ENCODE peak calls at places on chromosomes 12 and 14, in four cellular contexts. One of them, this sample, is unnamed.

GRCh38 chr12:41188058-41188840 is at the start of gene PDZRN4:
- DNase-seq in CD8-positive, alpha-beta memory T cell: no peak
- DNase-seq in iPS DF 19.7: no peak
- DNase-seq in fibroblast of the aortic adventitia: no peak
- DNase-seq in this sample: no peak

GRCh38 chr14:21579976-21580375 is at the start of gene OR10G3:
- DNase-seq in CD8-positive, alpha-beta memory T cell: no peak
- DNase-seq in fibroblast of the aortic adventitia: no peak
- DNase-seq in iPS DF 19.7: no peak
- DNase-seq in this sample: no peak

GRCh38 chr14:66284346-66284745 is 201.8 kb upstream of the CCDC196 start:
- DNase-seq in CD8-positive, alpha-beta memory T cell: no peak
- DNase-seq in fibroblast of the aortic adventitia: peak; percentile 36
- DNase-seq in iPS DF 19.7: no peak
- DNase-seq in this sample: no peak

GRCh38 chr12:4330203-4330602 is 9.2 kb downstream of the TIGAR start:
- DNase-seq in CD8-positive, alpha-beta memory T cell: no peak
- DNase-seq in iPS DF 19.7: no peak
- DNase-seq in fibroblast of the aortic adventitia: no peak
- DNase-seq in this sample: no peak

GRCh38 chr14:67738740-67739504 is 37.2 kb downstream of the RDH12 start:
- DNase-seq in fibroblast of the aortic adventitia: peak; percentile 99
- DNase-seq in CD8-positive, alpha-beta memory T cell: peak; percentile 23
- DNase-seq in iPS DF 19.7: no peak
- DNase-seq in this sample: peak; percentile 33

GRCh38 chr14:83217492-83217891 is 1683.8 kb upstream of the SEL1L start:
- DNase-seq in CD8-positive, alpha-beta memory T cell: no peak
- DNase-seq in iPS DF 19.7: no peak
- DNase-seq in fibroblast of the aortic adventitia: peak; percentile 0
- DNase-seq in this sample: no peak

GRCh38 chr12:77644915-77645605 is 185.6 kb upstream of the NAV3 start:
- DNase-seq in CD8-positive, alpha-beta memory T cell: no peak
- DNase-seq in fibroblast of the aortic adventitia: no peak
- DNase-seq in iPS DF 19.7: peak; percentile 76
- DNase-seq in this sample: no peak

GRCh38 chr12:47236109-47236714 is 156.5 kb upstream of the AMIGO2 start:
- DNase-seq in CD8-positive, alpha-beta memory T cell: no peak
- DNase-seq in iPS DF 19.7: no peak
- DNase-seq in fibroblast of the aortic adventitia: peak; percentile 89
- DNase-seq in this sample: peak; percentile 3

GRCh38 chr12:47733142-47733541 is 7.9 kb upstream of the ENDOU start:
- DNase-seq in CD8-positive, alpha-beta memory T cell: no peak
- DNase-seq in fibroblast of the aortic adventitia: no peak
- DNase-seq in iPS DF 19.7: no peak
- DNase-seq in this sample: no peak

This sample was measured in dermis blood vessel endothelial cell.